ENCODE peak calls at places on chromosomes 1 and 21, in six cellular contexts. R, U, L, A, F and E are unnamed samples.

GRCh38 chr1:222817529-222817928 is 2.7 kb downstream of the DISP1 start:
- DNase-seq in U (no peak), R (peak), L (peak), F (no peak), A (no peak), E (no peak)

GRCh38 chr1:93503816-93504215 is 55.9 kb downstream of the FNBP1L start:
- DNase-seq in A (no peak), R (no peak), L (no peak), U (no peak), F (no peak), E (no peak)

GRCh38 chr21:45074048-45074817 is at the start of gene ADARB1:
- DNase-seq in A (peak), F (peak), L (peak), U (peak), R (no peak), E (peak)

GRCh38 chr1:116737855-116738318 is 16.3 kb upstream of the CD2 start:
- DNase-seq in L (no peak), R (no peak), F (no peak), U (no peak), A (no peak), E (no peak)

GRCh38 chr1:214569357-214570004 is 18.1 kb upstream of the PTPN14 start:
- DNase-seq in F (no peak), R (no peak), U (no peak), A (no peak), L (no peak), E (no peak)

GRCh38 chr1:29390491-29391361 is 154.4 kb downstream of the PTPRU start:
- DNase-seq in F (no peak), R (no peak), U (no peak), L (no peak), A (no peak), E (no peak)

GRCh38 chr1:57674803-57675202 is 250.9 kb upstream of the DAB1 start:
- DNase-seq in F (no peak), R (no peak), A (no peak), L (no peak), U (no peak), E (no peak)

GRCh38 chr1:41242645-41243171 is 602 bp upstream of the SCMH1 start:
- DNase-seq in F (no peak), L (no peak), R (no peak), U (no peak), A (peak), E (no peak)